ENCODE peak calls at places on chromosomes 16 and 17, in four cellular contexts. U is MCF 10A, R is bronchial epithelial cell, Q is upper lobe of right lung. M is an unnamed sample.

GRCh38 chr16:26118575-26118974 is 426.8 kb downstream of the HS3ST4 start:
- DNase-seq in U (no peak), R (no peak), Q (no peak), M (no peak)

GRCh38 chr17:2924211-2924610 is 128.0 kb downstream of the RAP1GAP2 start:
- DNase-seq in Q (no peak), U (peak; percentile 56), R (peak; percentile 38), M (no peak)

GRCh38 chr17:64778367-64779290 is 116.5 kb upstream of the SMURF2 start:
- DNase-seq in U (no peak), Q (peak; percentile 76), R (peak; percentile 7), M (peak; percentile 41)

GRCh38 chr16:87246269-87247065 is 70.7 kb downstream of the C16orf95 start:
- DNase-seq in Q (no peak), U (no peak), R (no peak), M (no peak)

GRCh38 chr16:25033852-25034251 is 18.7 kb upstream of the ARHGAP17 start:
- DNase-seq in Q (no peak), R (no peak), U (no peak), M (no peak)

GRCh38 chr17:18045691-18046090 is 6.5 kb downstream of the GID4 start:
- DNase-seq in Q (no peak), U (no peak), R (no peak), M (no peak)

GRCh38 chr17:63653018-63653417 is 30.8 kb downstream of the MAP3K3 start:
- DNase-seq in R (no peak), U (no peak), Q (no peak), M (no peak)

GRCh38 chr17:45650601-45651000 is 133.5 kb upstream of the CRHR1 start:
- DNase-seq in U (no peak), Q (peak; percentile 37), R (no peak), M (no peak)

DNA sequence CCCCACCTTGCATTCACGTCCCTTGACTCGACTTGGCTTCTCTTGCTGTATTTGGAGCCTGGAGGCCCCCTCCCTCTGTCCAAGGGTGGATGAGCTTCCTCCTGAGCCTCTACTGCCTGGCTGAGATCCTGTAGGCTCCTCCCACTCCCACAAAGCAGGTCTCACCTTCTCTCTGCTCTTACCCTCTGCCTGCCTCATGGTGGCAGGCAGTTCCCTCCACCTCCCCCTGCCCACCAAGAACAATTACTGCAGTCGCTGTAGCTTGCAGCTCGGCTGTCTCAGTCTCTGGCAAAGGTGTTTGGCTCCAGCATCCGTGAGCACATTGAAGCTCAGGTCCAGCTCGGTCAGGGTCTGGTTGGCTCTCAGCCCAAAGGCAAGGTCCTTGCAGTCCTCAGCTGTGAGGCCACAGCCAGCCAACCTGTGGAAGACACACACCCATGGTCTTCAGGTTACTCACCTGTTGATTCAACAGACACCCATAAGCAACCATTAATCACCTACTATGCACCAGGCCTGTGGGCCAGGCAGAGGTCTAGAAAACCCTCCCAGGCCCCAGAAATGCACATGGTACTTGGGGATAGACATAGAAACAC is 42.6 kb downstream of the NLRP1 start:
- DNase-seq in Q (peak; percentile 45), U (no peak), R (no peak), M (no peak)
- TF ChIP-seq CTCF in Q (no peak), U (no peak), R (no peak), M (no peak)

DNA sequence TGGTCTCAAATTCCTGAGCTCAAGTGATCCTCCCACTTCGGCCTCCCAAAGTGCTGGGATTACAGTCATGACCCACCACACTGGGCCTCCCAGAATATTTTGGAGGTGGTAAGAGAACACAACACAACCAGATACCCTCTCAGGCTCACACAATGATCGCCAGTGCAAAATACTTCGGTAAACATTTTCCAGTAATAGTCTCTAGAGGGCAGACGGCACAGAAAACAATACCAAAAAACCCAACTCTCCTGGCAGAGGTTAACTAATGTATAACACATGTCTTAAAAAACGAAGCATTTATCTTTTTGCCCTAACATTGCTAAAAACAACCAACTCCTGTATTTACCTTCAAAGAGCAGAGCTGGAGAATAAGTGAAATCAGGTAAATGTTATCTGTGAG is 10.5 kb downstream of the NUFIP2 start:
- DNase-seq in U (peak; percentile 11), R (no peak), Q (no peak), M (no peak)
- TF ChIP-seq CTCF in U (no peak), R (no peak), Q (no peak), M (peak; percentile 30)

GRCh38 chr16:18788828-18789514 is 1.2 kb downstream of the RPS15A start:
- DNase-seq in U (peak; percentile 34), Q (no peak), R (peak; percentile 10), M (no peak)

GRCh38 chr16:18789515-18789849 is 652 bp downstream of the RPS15A start:
- DNase-seq in R (no peak), Q (no peak), U (no peak), M (no peak)

GRCh38 chr16:18789850-18790706 is at the start of gene RPS15A:
- DNase-seq in R (peak; percentile 93), Q (peak; percentile 94), U (peak; percentile 98), M (peak; percentile 96)

GRCh38 chr16:18796377-18796776 is 5.0 kb downstream of the ARL6IP1 start:
- DNase-seq in Q (no peak), R (no peak), U (no peak), M (no peak)

GRCh38 chr16:18792836-18793433 is 2.8 kb upstream of the RPS15A start:
- DNase-seq in U (no peak), R (peak; percentile 63), Q (no peak), M (no peak)
- TF ChIP-seq CTCF in U (no peak), R (no peak), Q (no peak), M (no peak)

GRCh38 chr16:72025404-72026114 is 17.0 kb downstream of the DHODH start:
- DNase-seq in Q (no peak), R (no peak), U (no peak), M (no peak)

GRCh38 chr16:72024862-72025382 is 16.4 kb downstream of the DHODH start:
- DNase-seq in U (no peak), R (no peak), Q (no peak), M (no peak)

GRCh38 chr16:72018470-72018869 is 9.9 kb downstream of the DHODH start:
- DNase-seq in R (no peak), Q (no peak), U (no peak), M (no peak)

GRCh38 chr16:72023962-72024361 is 15.4 kb downstream of the DHODH start:
- DNase-seq in U (no peak), R (peak; percentile 8), Q (no peak), M (no peak)

DNA sequence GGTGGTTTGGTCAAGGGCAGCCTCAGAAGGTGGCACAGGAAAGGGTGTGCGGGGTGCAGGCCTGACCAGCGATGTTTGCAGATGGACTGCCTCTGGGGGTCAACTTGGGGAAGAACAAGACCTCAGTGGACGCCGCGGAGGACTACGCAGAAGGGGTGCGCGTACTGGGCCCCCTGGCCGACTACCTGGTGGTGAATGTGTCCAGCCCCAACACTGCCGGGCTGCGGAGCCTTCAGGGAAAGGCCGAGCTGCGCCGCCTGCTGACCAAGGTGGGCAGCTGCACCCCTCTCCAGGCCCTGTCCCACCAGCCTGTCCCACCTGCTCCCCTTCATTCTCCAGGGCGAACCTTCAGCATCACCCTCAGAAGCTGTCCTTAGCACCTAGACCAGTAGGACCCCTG is 12.5 kb downstream of the DHODH start:
- DNase-seq in R (no peak), Q (no peak), U (no peak), M (no peak)
- TF ChIP-seq CTCF in R (peak; percentile 47), Q (no peak), U (no peak), M (no peak)

M was measured in activated CD8-positive, alpha-beta T cell treated with anti-CD3 and anti-CD28 coated beads for 36 hours.